ENCODE peak calls at places on chromosomes 2 and 18, in ten cellular contexts. F is Daoy; X is endodermal cell; K is nephron progenitor cell; Z is GM12864; M is EL; W is small intestine; T is H54; A is activated CD8-positive, alpha-beta T cell treated with anti-CD3 and anti-CD28 coated beads, Interleukin-2, amount 10 ng/mL, durations not matched to agents 7 days and 5 days; Y is activated CD4-positive, alpha-beta T cell treated with anti-CD3 and anti-CD28 coated beads, Interleukin-2, amount 50 U/mL, for 1 hour. P is an unnamed sample.
A peak's percentile ranks its signal among the peaks of the same experiment; 100 is the strongest.

GRCh38 chr18:56152547-56152946 is 485.8 kb downstream of the TXNL1 start:
- DNase-seq in F (no peak), X (no peak), K (no peak), Z (no peak), M (no peak), W (peak; percentile 60), T (no peak), A (no peak), Y (no peak), P (no peak)

GRCh38 chr18:70981400-70982140 is 692.7 kb downstream of the SOCS6 start:
- DNase-seq in F (no peak), X (no peak), K (no peak), Z (no peak), M (no peak), W (no peak), T (no peak), A (no peak), Y (no peak), P (no peak)

GRCh38 chr2:61125798-61126197 is 36.2 kb upstream of the C2orf74 start:
- DNase-seq in F (no peak), X (no peak), K (no peak), Z (no peak), M (no peak), W (no peak), T (no peak), A (no peak), Y (no peak), P (no peak)

GRCh38 chr18:12657849-12658829 is at the start of gene SPIRE1:
- DNase-seq in F (peak; percentile 67), X (peak; percentile 83), K (peak; percentile 72), Z (no peak), M (peak; percentile 75), W (peak; percentile 66), T (peak; percentile 69), A (peak; percentile 36), Y (no peak), P (peak; percentile 82)

GRCh38 chr2:149019768-149020167 is 18.7 kb upstream of the LYPD6B start:
- DNase-seq in F (no peak), X (no peak), K (no peak), Z (no peak), M (no peak), W (no peak), T (no peak), A (no peak), Y (no peak), P (no peak)

GRCh38 chr2:218019411-218020060 is 16.7 kb upstream of the TNS1 start:
- DNase-seq in F (no peak), X (peak; percentile 68), K (no peak), Z (no peak), M (no peak), W (no peak), T (no peak), A (no peak), Y (no peak), P (peak; percentile 8)

GRCh38 chr2:71679481-71679880 is 226.1 kb downstream of the DYSF start:
- DNase-seq in F (no peak), X (peak; percentile 17), K (no peak), Z (no peak), M (no peak), W (no peak), T (no peak), A (no peak), Y (no peak), P (no peak)

GRCh38 chr18:39302481-39302880 is 1736.9 kb upstream of the CELF4 start:
- DNase-seq in F (no peak), X (no peak), K (no peak), Z (no peak), M (no peak), W (no peak), T (no peak), A (no peak), Y (no peak), P (no peak)

GRCh38 chr2:222613715-222614331 is 42.1 kb downstream of the FARSB start:
- DNase-seq in F (peak; percentile 40), X (peak; percentile 50), K (peak; percentile 18), Z (peak; percentile 10), M (peak; percentile 48), W (peak; percentile 42), T (peak; percentile 15), A (peak; percentile 24), Y (no peak), P (no peak)

GRCh38 chr2:158990397-158991209 is 22.2 kb downstream of the TANC1 start:
- DNase-seq in F (peak; percentile 84), X (peak; percentile 54), K (no peak), Z (no peak), M (peak; percentile 94), W (no peak), T (peak; percentile 78), A (no peak), Y (no peak), P (no peak)

GRCh38 chr2:232336241-232336736 is 42.3 kb upstream of the ALPP start:
- DNase-seq in F (no peak), X (peak; percentile 46), K (no peak), Z (no peak), M (no peak), W (no peak), T (no peak), A (no peak), Y (no peak), P (no peak)

GRCh38 chr2:159249955-159250723 is 36.4 kb downstream of the WDSUB1 start:
- DNase-seq in F (peak; percentile 91), X (no peak), K (no peak), Z (no peak), M (peak; percentile 86), W (peak; percentile 69), T (peak; percentile 52), A (peak; percentile 28), Y (no peak), P (no peak)

GRCh38 chr2:215755651-215756350 is 257.6 kb downstream of the MREG start:
- DNase-seq in F (no peak), X (no peak), K (no peak), Z (no peak), M (no peak), W (no peak), T (no peak), A (no peak), Y (no peak), P (no peak)

GRCh38 chr2:203861197-203861596 is 6.4 kb upstream of the CTLA4 start:
- DNase-seq in F (no peak), X (no peak), K (no peak), Z (no peak), M (no peak), W (no peak), T (no peak), A (no peak), Y (no peak), P (no peak)

GRCh38 chr2:86308356-86308755 is 29.1 kb downstream of the REEP1 start:
- DNase-seq in F (no peak), X (no peak), K (no peak), Z (no peak), M (no peak), W (no peak), T (no peak), A (no peak), Y (no peak), P (no peak)

GRCh38 chr18:22233271-22233670 is 63.9 kb downstream of the GATA6 start:
- DNase-seq in F (no peak), X (no peak), K (no peak), Z (no peak), M (no peak), W (peak; percentile 79), T (no peak), A (no peak), Y (no peak), P (no peak)

GRCh38 chr2:20930928-20931327 is 108.0 kb upstream of the LDAH start:
- DNase-seq in F (peak; percentile 92), X (no peak), K (no peak), Z (no peak), M (peak; percentile 76), W (no peak), T (peak; percentile 22), A (no peak), Y (no peak), P (no peak)

GRCh38 chr18:43279015-43279758 is 1.9 kb upstream of the SYT4 start:
- DNase-seq in F (no peak), X (peak; percentile 72), K (peak; percentile 19), Z (no peak), M (no peak), W (no peak), T (no peak), A (no peak), Y (no peak), P (no peak)

GRCh38 chr2:7613831-7614230 is 696.6 kb downstream of the RNF144A start:
- DNase-seq in F (no peak), X (no peak), K (no peak), Z (no peak), M (no peak), W (no peak), T (no peak), A (no peak), Y (no peak), P (no peak)

GRCh38 chr2:79782540-79782939 is 269.7 kb downstream of the CTNNA2 start:
- DNase-seq in F (no peak), X (peak; percentile 57), K (no peak), Z (no peak), M (no peak), W (no peak), T (no peak), A (no peak), Y (no peak), P (no peak)

GRCh38 chr2:64675860-64676259 is 22.1 kb upstream of the SERTAD2 start:
- DNase-seq in F (peak; percentile 49), X (no peak), K (no peak), Z (no peak), M (no peak), W (no peak), T (no peak), A (peak; percentile 49), Y (no peak), P (no peak)

GRCh38 chr2:214322662-214323061 is 88.2 kb upstream of the VWC2L start:
- DNase-seq in F (no peak), X (no peak), K (no peak), Z (no peak), M (peak; percentile 52), W (no peak), T (no peak), A (no peak), Y (no peak), P (no peak)

GRCh38 chr2:74425523-74425922 is 4.0 kb downstream of the WDR54 start:
- DNase-seq in F (no peak), X (no peak), K (no peak), Z (no peak), M (no peak), W (peak; percentile 72), T (peak; percentile 79), A (no peak), Y (no peak), P (no peak)

GRCh38 chr2:43051316-43051715 is 175.1 kb downstream of the ZFP36L2 start:
- DNase-seq in F (peak; percentile 80), X (no peak), K (no peak), Z (no peak), M (peak; percentile 84), W (peak; percentile 89), T (peak; percentile 93), A (peak; percentile 42), Y (peak; percentile 6), P (no peak)

GRCh38 chr18:74412106-74412880 is 44.8 kb downstream of the DIPK1C start:
- DNase-seq in F (no peak), X (no peak), K (peak; percentile 82), Z (no peak), M (no peak), W (no peak), T (no peak), A (no peak), Y (no peak), P (no peak)

GRCh38 chr2:68190991-68191731 is 33.5 kb downstream of the PNO1 start:
- DNase-seq in F (peak; percentile 51), X (no peak), K (no peak), Z (no peak), M (peak; percentile 76), W (no peak), T (no peak), A (no peak), Y (no peak), P (no peak)

GRCh38 chr2:26670171-26670570 is 22.4 kb upstream of the KCNK3 start:
- DNase-seq in F (peak; percentile 70), X (peak; percentile 46), K (no peak), Z (no peak), M (peak; percentile 58), W (no peak), T (peak; percentile 52), A (no peak), Y (no peak), P (no peak)

GRCh38 chr2:17839959-17840358 is 23.7 kb downstream of the MSGN1 start:
- DNase-seq in F (no peak), X (no peak), K (no peak), Z (no peak), M (no peak), W (no peak), T (no peak), A (no peak), Y (no peak), P (no peak)

P was measured in left ventricle myocardium inferior.